ENCODE peak calls at places on chromosome 20, in four cellular contexts. One of them, this sample, is unnamed.

GRCh38 chr20:34377072-34377847 is 14.2 kb downstream of the ITCH start:
- DNase-seq in GM12878: peak
- DNase-seq in HepG2: no peak
- DNase-seq in WTC11: no peak
- DNase-seq in this sample: no peak

GRCh38 chr20:46182271-46182670 is 64.2 kb downstream of the CD40 start:
- DNase-seq in GM12878: no peak
- DNase-seq in WTC11: no peak
- DNase-seq in HepG2: no peak
- DNase-seq in this sample: no peak

GRCh38 chr20:46200582-46201570 is 82.8 kb downstream of the CD40 start:
- DNase-seq in GM12878: no peak
- DNase-seq in HepG2: no peak
- DNase-seq in WTC11: no peak
- DNase-seq in this sample: no peak

GRCh38 chr20:13929836-13930235 is 60.6 kb downstream of the SEL1L2 start:
- DNase-seq in WTC11: no peak
- DNase-seq in HepG2: no peak
- DNase-seq in GM12878: no peak
- DNase-seq in this sample: no peak

GRCh38 chr20:35796556-35796955 is 24.7 kb downstream of the PHF20 start:
- DNase-seq in GM12878: no peak
- DNase-seq in WTC11: no peak
- DNase-seq in HepG2: no peak
- DNase-seq in this sample: no peak

GRCh38 chr20:42734660-42735368 is 454.9 kb downstream of the PTPRT start:
- DNase-seq in HepG2: no peak
- DNase-seq in GM12878: no peak
- DNase-seq in WTC11: no peak
- DNase-seq in this sample: no peak

GRCh38 chr20:46427384-46427783 is 21.0 kb upstream of the ELMO2 start:
- DNase-seq in WTC11: no peak
- DNase-seq in GM12878: no peak
- DNase-seq in HepG2: no peak
- DNase-seq in this sample: no peak

GRCh38 chr20:4681441-4681840 is 40.3 kb upstream of the PRND start:
- DNase-seq in HepG2: no peak
- DNase-seq in GM12878: no peak
- DNase-seq in WTC11: no peak
- DNase-seq in this sample: no peak

GRCh38 chr20:10522328-10522727 is 87.2 kb downstream of the SLX4IP start:
- DNase-seq in HepG2: no peak
- DNase-seq in GM12878: no peak
- DNase-seq in WTC11: no peak
- DNase-seq in this sample: no peak

GRCh38 chr20:46573788-46574581 is 23.5 kb upstream of the OCSTAMP start:
- DNase-seq in WTC11: no peak
- DNase-seq in GM12878: no peak
- DNase-seq in HepG2: no peak
- DNase-seq in this sample: no peak

GRCh38 chr20:3927486-3928291 is 38.5 kb downstream of the PANK2 start:
- DNase-seq in HepG2: no peak
- DNase-seq in GM12878: no peak
- DNase-seq in WTC11: no peak
- DNase-seq in this sample: no peak

GRCh38 chr20:5349448-5349847 is 32.7 kb upstream of the PROKR2 start:
- DNase-seq in HepG2: no peak
- DNase-seq in WTC11: no peak
- DNase-seq in GM12878: no peak
- DNase-seq in this sample: no peak

GRCh38 chr20:40892642-40893041 is 136.0 kb upstream of the TOP1 start:
- DNase-seq in HepG2: no peak
- DNase-seq in WTC11: no peak
- DNase-seq in GM12878: no peak
- DNase-seq in this sample: no peak

GRCh38 chr20:39269493-39270217 is 307.5 kb downstream of the DHX35 start:
- DNase-seq in WTC11: no peak
- DNase-seq in HepG2: no peak
- DNase-seq in GM12878: no peak
- DNase-seq in this sample: no peak

GRCh38 chr20:63484651-63485403 is 12.4 kb upstream of the KCNQ2 start:
- DNase-seq in HepG2: no peak
- DNase-seq in GM12878: no peak
- DNase-seq in WTC11: no peak
- DNase-seq in this sample: no peak

GRCh38 chr20:31835554-31835953 is 9.8 kb downstream of the FOXS1 start:
- DNase-seq in HepG2: no peak
- DNase-seq in WTC11: no peak
- DNase-seq in GM12878: no peak
- DNase-seq in this sample: no peak

GRCh38 chr20:4767084-4767483 is 45.4 kb downstream of the PRND start:
- DNase-seq in HepG2: no peak
- DNase-seq in WTC11: no peak
- DNase-seq in GM12878: no peak
- DNase-seq in this sample: peak

GRCh38 chr20:51500311-51500710 is 42.2 kb downstream of the NFATC2 start:
- DNase-seq in HepG2: no peak
- DNase-seq in GM12878: peak
- DNase-seq in WTC11: no peak
- DNase-seq in this sample: peak

GRCh38 chr20:54624701-54625472 is 149.5 kb downstream of the DOK5 start:
- DNase-seq in WTC11: no peak
- DNase-seq in GM12878: no peak
- DNase-seq in HepG2: no peak
- DNase-seq in this sample: no peak

GRCh38 chr20:59940129-59940955 is at the start of the genes FAM217B and PPP1R3D:
- DNase-seq in GM12878: peak
- DNase-seq in WTC11: peak
- DNase-seq in HepG2: peak
- DNase-seq in this sample: peak

GRCh38 chr20:59939879-59940128 is 301 bp downstream of the PPP1R3D start:
- DNase-seq in WTC11: peak
- DNase-seq in HepG2: no peak
- DNase-seq in GM12878: no peak
- DNase-seq in this sample: no peak

GRCh38 chr20:59939052-59939878 is 840 bp downstream of the PPP1R3D start:
- DNase-seq in WTC11: peak
- DNase-seq in GM12878: no peak
- DNase-seq in HepG2: no peak
- DNase-seq in this sample: peak

GRCh38 chr20:59942245-59942644 is 2.1 kb downstream of the FAM217B start:
- DNase-seq in WTC11: no peak
- DNase-seq in GM12878: no peak
- DNase-seq in HepG2: no peak
- DNase-seq in this sample: no peak

GRCh38 chr20:59940956-59941294 is 736 bp downstream of the FAM217B start:
- DNase-seq in WTC11: no peak
- DNase-seq in HepG2: no peak
- DNase-seq in GM12878: no peak
- DNase-seq in this sample: no peak
- TF ChIP-seq CBFB in WTC11: no peak
- TF ChIP-seq CBFB in HepG2: no peak
- TF ChIP-seq CBFB in GM12878: no peak
- TF ChIP-seq CBFB in this sample: no peak

GRCh38 chr20:57874141-57874540 is 164.3 kb upstream of the PMEPA1 start:
- DNase-seq in GM12878: no peak
- DNase-seq in WTC11: no peak
- DNase-seq in HepG2: no peak
- DNase-seq in this sample: no peak
- TF ChIP-seq CBFB in GM12878: no peak
- TF ChIP-seq CBFB in WTC11: no peak
- TF ChIP-seq CBFB in HepG2: no peak
- TF ChIP-seq CBFB in this sample: no peak

GRCh38 chr20:8903655-8904605 is 165.0 kb upstream of the PLCB4 start:
- DNase-seq in WTC11: no peak
- DNase-seq in HepG2: no peak
- DNase-seq in GM12878: no peak
- DNase-seq in this sample: no peak
- TF ChIP-seq CBFB in WTC11: no peak
- TF ChIP-seq CBFB in HepG2: no peak
- TF ChIP-seq CBFB in GM12878: no peak
- TF ChIP-seq CBFB in this sample: no peak

DNA sequence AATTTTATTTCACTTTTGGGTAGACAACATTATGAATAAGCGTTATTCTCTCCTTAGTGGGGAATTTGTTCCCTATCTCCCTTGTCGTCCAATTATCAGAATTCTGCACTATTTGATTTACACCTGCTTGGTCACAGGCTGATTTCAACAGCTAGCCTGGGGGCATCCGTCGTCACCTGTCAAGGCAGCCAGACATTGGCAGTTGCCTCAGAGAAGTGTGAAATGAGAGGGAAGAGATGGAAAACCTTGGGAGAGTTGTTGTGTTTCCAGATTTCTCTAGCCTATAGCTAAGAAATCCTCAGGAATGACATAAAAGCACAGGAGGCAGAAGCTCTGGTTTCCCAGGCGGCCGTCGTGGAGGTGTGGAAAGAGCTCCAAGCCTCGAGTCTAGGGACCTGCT is 902 bp upstream of the GHRH start:
- DNase-seq in WTC11: no peak
- DNase-seq in HepG2: no peak
- DNase-seq in GM12878: no peak
- DNase-seq in this sample: no peak
- TF ChIP-seq CBFB in WTC11: no peak
- TF ChIP-seq CBFB in HepG2: no peak
- TF ChIP-seq CBFB in GM12878: no peak
- TF ChIP-seq CBFB in this sample: no peak

GRCh38 chr20:58046311-58046710 is 182.1 kb downstream of the ANKRD60 start:
- DNase-seq in HepG2: no peak
- DNase-seq in GM12878: no peak
- DNase-seq in WTC11: no peak
- DNase-seq in this sample: no peak

GRCh38 chr20:58045579-58045978 is 182.9 kb downstream of the ANKRD60 start:
- DNase-seq in HepG2: no peak
- DNase-seq in WTC11: no peak
- DNase-seq in GM12878: no peak
- DNase-seq in this sample: no peak

GRCh38 chr20:58051367-58051766 is 177.1 kb downstream of the ANKRD60 start:
- DNase-seq in HepG2: no peak
- DNase-seq in WTC11: no peak
- DNase-seq in GM12878: no peak
- DNase-seq in this sample: no peak

GRCh38 chr20:58045156-58045555 is 183.3 kb downstream of the ANKRD60 start:
- DNase-seq in GM12878: no peak
- DNase-seq in HepG2: no peak
- DNase-seq in WTC11: no peak
- DNase-seq in this sample: no peak

DNA sequence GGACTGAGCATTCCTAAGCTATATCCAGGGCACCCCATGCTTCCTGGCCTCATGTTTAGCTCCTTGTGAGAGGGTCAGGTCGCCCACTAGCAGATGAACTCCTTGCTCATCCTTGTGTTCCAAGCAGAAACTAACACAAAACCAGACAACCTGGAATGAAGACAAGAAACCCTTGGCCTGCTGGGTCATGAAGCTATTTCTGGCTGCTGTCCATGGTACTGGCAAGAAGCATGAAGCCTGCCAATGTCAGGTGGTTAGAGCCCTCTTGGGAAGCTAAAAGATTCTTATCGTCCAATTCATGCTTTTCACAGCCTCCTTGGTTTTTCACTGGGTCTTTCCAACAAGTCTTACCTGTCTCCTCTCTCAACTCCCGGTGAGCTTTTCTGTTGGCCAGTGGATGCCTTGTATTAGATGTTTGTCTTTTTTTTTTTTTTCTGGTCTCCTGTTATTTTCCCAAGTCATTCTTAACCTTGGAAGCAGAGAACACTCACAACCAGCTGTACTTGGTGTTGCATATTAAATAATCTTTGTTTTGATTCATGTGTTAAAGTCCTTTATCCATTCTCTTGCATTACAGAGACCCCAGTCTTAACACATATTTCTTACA is 180.3 kb downstream of the ANKRD60 start:
- DNase-seq in HepG2: peak
- DNase-seq in GM12878: no peak
- DNase-seq in WTC11: peak
- DNase-seq in this sample: peak
- TF ChIP-seq CBFB in HepG2: no peak
- TF ChIP-seq CBFB in GM12878: no peak
- TF ChIP-seq CBFB in WTC11: no peak
- TF ChIP-seq CBFB in this sample: no peak

This sample was measured in K562.